ENCODE peak calls at places on chromosome 16, in eight cellular contexts. R is dorsolateral prefrontal cortex, Y is left ventricle myocardium inferior, T is IMR-90, X is cardiac fibroblast, O is HL-60, K is ascending aorta, C is fibroblast of lung. U is an unnamed sample.

GRCh38 chr16:82671743-82672142 is 45.0 kb downstream of the CDH13 start:
- DNase-seq in R (no peak), Y (no peak), T (no peak), X (no peak), O (no peak), K (no peak), C (no peak), U (no peak)

GRCh38 chr16:84511821-84512220 is 7.4 kb upstream of the MEAK7 start:
- DNase-seq in R (no peak), Y (no peak), T (no peak), X (no peak), O (no peak), K (no peak), C (no peak), U (no peak)

GRCh38 chr16:50154369-50154947 is 1.4 kb downstream of the TENT4B start:
- DNase-seq in R (no peak), Y (no peak), T (no peak), X (peak), O (no peak), K (no peak), C (no peak), U (peak)

GRCh38 chr16:55703003-55704001 is 47.5 kb downstream of the SLC6A2 start:
- DNase-seq in R (no peak), Y (no peak), T (peak), X (peak), O (no peak), K (no peak), C (peak), U (peak)

GRCh38 chr16:11161974-11162373 is 94.0 kb downstream of the SOCS1 start:
- DNase-seq in R (no peak), Y (no peak), T (no peak), X (no peak), O (no peak), K (no peak), C (no peak), U (no peak)

GRCh38 chr16:80725566-80726162 is 78.7 kb downstream of the CDYL2 start:
- DNase-seq in R (no peak), Y (no peak), T (no peak), X (no peak), O (no peak), K (no peak), C (peak), U (no peak)

GRCh38 chr16:56075732-56076131 is 115.6 kb upstream of the GNAO1 start:
- DNase-seq in R (no peak), Y (no peak), T (no peak), X (no peak), O (no peak), K (no peak), C (no peak), U (no peak)

GRCh38 chr16:68040506-68041288 is 17.6 kb downstream of the DUS2 start:
- DNase-seq in R (peak), Y (peak), T (peak), X (peak), O (peak), K (no peak), C (peak), U (peak)

GRCh38 chr16:15521758-15522509 is 87.5 kb downstream of the BMERB1 start:
- DNase-seq in R (peak), Y (peak), T (no peak), X (peak), O (no peak), K (no peak), C (no peak), U (peak)

GRCh38 chr16:15396948-15397594 is 1.5 kb downstream of the MPV17L start:
- DNase-seq in R (no peak), Y (no peak), T (no peak), X (no peak), O (no peak), K (no peak), C (no peak), U (no peak)

DNA sequence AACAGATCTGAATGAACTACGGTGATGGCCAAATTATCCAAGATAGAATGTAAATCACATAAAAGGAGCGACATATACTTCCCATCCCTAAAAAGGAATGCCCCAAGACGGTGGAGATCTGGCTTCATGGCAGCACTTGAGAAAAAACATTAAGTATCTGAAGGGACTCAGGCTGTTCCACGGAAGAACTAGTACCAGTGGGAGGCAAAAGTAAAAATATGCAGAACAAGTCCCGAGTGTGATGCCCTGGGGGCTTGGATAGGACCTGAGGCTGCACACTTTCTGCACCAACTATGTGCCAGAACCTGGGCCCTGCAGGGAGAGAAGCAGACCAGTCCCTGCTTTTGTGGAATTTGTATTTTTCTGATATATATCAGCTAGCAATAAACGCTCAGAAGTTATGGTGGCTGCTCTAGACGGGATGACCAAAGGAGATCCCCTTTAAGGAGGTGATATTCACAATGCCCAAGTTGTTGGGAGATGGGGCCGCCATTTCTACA is 538 bp upstream of the CKLF start:
- DNase-seq in R (no peak), Y (no peak), T (no peak), X (no peak), O (no peak), K (no peak), C (no peak), U (no peak)
- TF ChIP-seq CTCF in R (no peak), Y (no peak), T (no peak), X (no peak), O (no peak), K (no peak), C (no peak), U (no peak)

GRCh38 chr16:86927699-86928098 is 349.4 kb downstream of the FOXL1 start:
- DNase-seq in R (no peak), Y (no peak), T (no peak), X (no peak), O (no peak), K (no peak), C (no peak), U (no peak)

GRCh38 chr16:86930001-86930400 is 351.7 kb downstream of the FOXL1 start:
- DNase-seq in R (no peak), Y (no peak), T (no peak), X (no peak), O (no peak), K (no peak), C (peak), U (no peak)

GRCh38 chr16:86929149-86929871 is 351.0 kb downstream of the FOXL1 start:
- DNase-seq in R (no peak), Y (peak), T (peak), X (peak), O (no peak), K (no peak), C (peak), U (peak)

GRCh38 chr16:86926695-86927094 is 348.3 kb downstream of the FOXL1 start:
- DNase-seq in R (no peak), Y (no peak), T (no peak), X (no peak), O (no peak), K (no peak), C (no peak), U (no peak)

DNA sequence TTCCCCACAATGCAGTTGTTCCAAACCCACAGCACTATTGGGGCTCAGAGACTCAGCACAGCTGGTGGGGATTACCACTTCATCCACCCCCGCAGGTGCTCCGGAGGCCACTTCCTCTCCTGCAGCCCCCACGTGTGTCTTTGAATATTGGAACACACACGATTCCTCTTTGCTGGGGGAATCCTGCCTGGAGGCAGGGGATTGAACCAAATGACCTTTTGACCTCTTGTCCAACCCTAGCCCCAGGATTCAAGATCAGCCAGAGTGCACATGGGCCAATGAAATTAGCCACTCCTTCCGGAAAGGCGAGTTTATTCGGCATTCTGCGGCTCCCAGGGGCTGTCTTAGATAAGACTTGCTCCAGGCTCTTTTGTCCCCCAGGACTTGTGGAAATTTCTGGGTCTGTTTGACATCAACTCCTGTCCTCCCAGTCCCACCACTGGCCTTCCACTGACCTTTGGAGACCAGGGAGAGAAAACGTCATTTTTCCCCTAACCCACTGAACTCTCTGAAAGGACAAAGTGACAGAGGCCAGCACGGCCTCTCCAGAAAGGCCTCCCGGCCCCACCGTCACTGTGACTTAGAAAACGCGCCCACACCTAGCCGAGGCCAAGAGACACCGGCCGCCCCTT is 350.3 kb downstream of the FOXL1 start:
- DNase-seq in R (no peak), Y (no peak), T (no peak), X (no peak), O (no peak), K (no peak), C (no peak), U (no peak)
- H3K4me3 ChIP-seq in R (no peak), Y (peak), T (no peak), X (peak), O (no peak), K (peak), C (no peak), U (no peak)

GRCh38 chr16:70784692-70785317 is 16.2 kb downstream of the VAC14 start:
- DNase-seq in R (no peak), Y (no peak), T (no peak), X (no peak), O (no peak), K (no peak), C (no peak), U (no peak)
- TF ChIP-seq CTCF in R (no peak), Y (no peak), T (no peak), X (no peak), O (no peak), K (no peak), C (no peak), U (no peak)

GRCh38 chr16:30369938-30370443 is 303 bp downstream of the TBC1D10B start:
- DNase-seq in R (no peak), Y (no peak), T (no peak), X (no peak), O (no peak), K (no peak), C (no peak), U (no peak)
- H3K4me3 ChIP-seq in R (peak), Y (peak), T (peak), X (peak), O (peak), K (peak), C (peak), U (peak)

DNA sequence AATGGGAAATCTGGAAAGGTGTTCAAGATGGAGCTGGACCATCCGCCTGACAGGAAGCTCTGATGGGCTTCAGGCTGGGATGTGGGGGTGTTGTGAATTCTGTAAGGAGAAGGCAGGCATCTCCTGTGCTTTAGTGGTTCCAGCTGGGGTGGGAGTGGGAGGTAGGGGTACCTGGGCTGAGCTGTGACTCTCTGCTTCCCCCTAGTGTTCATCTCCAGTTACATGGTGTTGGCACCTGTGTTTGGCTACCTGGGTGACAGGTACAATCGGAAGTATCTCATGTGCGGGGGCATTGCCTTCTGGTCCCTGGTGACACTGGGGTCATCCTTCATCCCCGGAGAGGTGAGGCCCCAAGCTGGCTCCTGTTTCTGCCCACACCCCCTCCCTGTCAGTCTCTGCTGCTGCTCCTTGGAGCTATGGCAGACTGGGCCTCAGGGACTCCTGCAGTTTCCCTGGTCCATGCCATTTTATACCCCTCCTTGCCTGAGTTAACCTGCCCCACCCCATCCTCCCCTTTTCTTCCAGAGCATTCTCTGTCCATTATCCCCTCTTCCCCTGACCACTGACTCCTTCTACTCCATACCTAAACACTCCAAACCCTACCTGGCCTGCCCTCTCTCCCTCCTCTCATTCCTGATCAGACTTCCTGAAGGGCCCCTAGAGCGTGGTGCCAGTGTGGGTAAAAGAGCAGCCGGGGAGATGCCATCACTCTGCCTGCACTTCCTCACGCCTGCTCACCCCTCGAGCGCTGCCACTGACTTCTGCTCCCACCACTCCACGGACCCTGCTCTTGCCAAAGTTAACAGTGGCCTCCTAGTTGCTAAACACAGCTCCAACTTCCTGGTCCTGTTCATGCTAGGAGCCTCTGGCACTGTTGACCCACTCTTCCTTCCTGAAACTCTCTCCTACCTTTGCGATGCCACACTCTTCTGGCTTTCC is 3.4 kb downstream of the SPNS1 start:
- DNase-seq in R (no peak), Y (no peak), T (no peak), X (no peak), O (no peak), K (no peak), C (no peak), U (no peak)
- TF ChIP-seq CTCF in R (peak), Y (peak), T (no peak), X (peak), O (peak), K (no peak), C (no peak), U (peak)

GRCh38 chr16:13780406-13780805 is 139.5 kb upstream of the ERCC4 start:
- DNase-seq in R (no peak), Y (no peak), T (no peak), X (no peak), O (no peak), K (no peak), C (no peak), U (no peak)
- H3K4me3 ChIP-seq in R (no peak), Y (no peak), T (no peak), X (no peak), O (no peak), K (no peak), C (no peak), U (no peak)

DNA sequence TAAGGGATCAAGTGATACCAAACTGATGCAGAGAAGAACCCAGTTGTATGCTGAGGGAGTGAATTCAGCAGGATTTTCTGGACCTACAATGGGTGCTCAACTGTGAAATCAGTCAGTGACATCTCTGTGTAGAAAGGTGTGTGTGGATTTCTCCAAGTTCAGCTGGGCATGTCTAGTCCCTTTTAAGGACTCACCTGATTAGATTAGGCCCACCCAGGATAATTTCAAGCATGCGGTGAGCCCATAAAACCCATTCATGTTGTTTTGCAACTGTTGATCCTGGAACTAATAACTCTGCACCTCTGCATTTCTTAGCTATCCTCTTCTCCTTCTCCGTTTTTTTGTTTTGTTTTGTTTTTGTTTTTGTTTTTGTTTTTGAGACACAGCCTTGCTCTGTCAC is 35.1 kb upstream of the DNAJA2 start:
- DNase-seq in R (no peak), Y (no peak), T (no peak), X (no peak), O (no peak), K (no peak), C (no peak), U (no peak)
- TF ChIP-seq CTCF in R (no peak), Y (no peak), T (no peak), X (no peak), O (no peak), K (no peak), C (no peak), U (no peak)

GRCh38 chr16:2755158-2755557 is 2.7 kb downstream of the SRRM2 start:
- DNase-seq in R (no peak), Y (no peak), T (no peak), X (no peak), O (peak), K (no peak), C (no peak), U (no peak)
- H3K4me3 ChIP-seq in R (peak), Y (peak), T (no peak), X (peak), O (peak), K (peak), C (peak), U (peak)

GRCh38 chr16:88815901-88816589 is 4.3 kb upstream of the APRT start:
- DNase-seq in R (no peak), Y (no peak), T (no peak), X (no peak), O (no peak), K (no peak), C (no peak), U (no peak)
- TF ChIP-seq CTCF in R (peak), Y (peak), T (peak), X (peak), O (peak), K (peak), C (peak), U (peak)